ENCODE peak calls at places on chromosomes 4 and X, in nine cellular contexts. U is astrocyte of the spinal cord, R is fibroblast of lung, W is fibroblast of mammary gland, C is heart right ventricle, K is AG10803, P is foreskin fibroblast, G is LNCaP clone FGC, E is astrocyte. F is an unnamed sample.

GRCh38 chr4:122533841-122534240 is 77.3 kb upstream of the IL2 start:
- DNase-seq in U (no peak), R (no peak), W (no peak), C (no peak), K (no peak), P (no peak), G (no peak), E (no peak), F (no peak)

GRCh38 chr4:25770844-25771243 is 91.9 kb downstream of the SEL1L3 start:
- DNase-seq in U (no peak), R (no peak), W (no peak), C (no peak), K (peak), P (no peak), G (no peak), E (no peak), F (no peak)

GRCh38 chr4:1365271-1366178 is 18.5 kb downstream of the UVSSA start:
- DNase-seq in U (no peak), R (no peak), W (no peak), C (no peak), K (no peak), P (no peak), G (no peak), E (no peak), F (no peak)

GRCh38 chr4:125789018-125789417 is 474.3 kb downstream of the FAT4 start:
- DNase-seq in U (peak), R (peak), W (peak), C (no peak), K (peak), P (peak), G (no peak), E (peak), F (no peak)

GRCh38 chr4:87075876-87076275 is 141.1 kb downstream of the AFF1 start:
- DNase-seq in U (no peak), R (no peak), W (no peak), C (no peak), K (no peak), P (no peak), G (no peak), E (no peak), F (no peak)

GRCh38 chrX:153769158-153769864 is 5.3 kb downstream of the PLXNB3 start:
- DNase-seq in U (no peak), R (no peak), W (no peak), C (peak), K (no peak), P (no peak), G (no peak), E (no peak), F (no peak)

GRCh38 chr4:185112104-185112503 is 31.0 kb upstream of the SLC25A4 start:
- DNase-seq in U (peak), R (peak), W (peak), C (no peak), K (peak), P (peak), G (no peak), E (peak), F (peak)

GRCh38 chr4:165184220-165184619 is 23.1 kb upstream of the KLHL2 start:
- DNase-seq in U (no peak), R (no peak), W (no peak), C (no peak), K (no peak), P (no peak), G (no peak), E (no peak), F (no peak)

GRCh38 chr4:1749370-1749769 is 28.0 kb downstream of the TACC3 start:
- DNase-seq in U (no peak), R (no peak), W (no peak), C (no peak), K (no peak), P (no peak), G (no peak), E (no peak), F (no peak)

GRCh38 chr4:184288451-184289178 is 70.9 kb upstream of the ENPP6 start:
- DNase-seq in U (no peak), R (no peak), W (no peak), C (no peak), K (no peak), P (no peak), G (no peak), E (no peak), F (no peak)

GRCh38 chrX:144219035-144219434 is 335.2 kb downstream of the UBE2NL start:
- DNase-seq in U (no peak), R (no peak), W (no peak), C (no peak), K (peak), P (no peak), G (peak), E (no peak), F (no peak)

GRCh38 chr4:79651516-79651915 is 243.5 kb upstream of the GK2 start:
- DNase-seq in U (no peak), R (peak), W (no peak), C (no peak), K (peak), P (no peak), G (no peak), E (peak), F (no peak)

GRCh38 chr4:100372432-100372831 is 145.4 kb downstream of the EMCN start:
- DNase-seq in U (no peak), R (no peak), W (peak), C (no peak), K (no peak), P (no peak), G (no peak), E (no peak), F (no peak)

GRCh38 chr4:122827258-122827887 is 742 bp downstream of the FGF2 start:
- DNase-seq in U (peak), R (peak), W (peak), C (peak), K (peak), P (peak), G (no peak), E (no peak), F (no peak)

GRCh38 chr4:80407246-80407645 is 71.7 kb downstream of the CFAP299 start:
- DNase-seq in U (peak), R (peak), W (peak), C (no peak), K (peak), P (peak), G (no peak), E (peak), F (no peak)

GRCh38 chr4:180285796-180286195 is 1957.4 kb upstream of the TENM3 start:
- DNase-seq in U (no peak), R (no peak), W (no peak), C (no peak), K (no peak), P (no peak), G (no peak), E (no peak), F (no peak)

GRCh38 chr4:41358626-41359025 is 101.9 kb downstream of the UCHL1 start:
- DNase-seq in U (no peak), R (peak), W (no peak), C (peak), K (no peak), P (peak), G (peak), E (peak), F (no peak)

GRCh38 chrX:126137899-126138298 is 28.2 kb downstream of the DCAF12L2 start:
- DNase-seq in U (no peak), R (no peak), W (no peak), C (no peak), K (no peak), P (no peak), G (no peak), E (no peak), F (no peak)

DNA sequence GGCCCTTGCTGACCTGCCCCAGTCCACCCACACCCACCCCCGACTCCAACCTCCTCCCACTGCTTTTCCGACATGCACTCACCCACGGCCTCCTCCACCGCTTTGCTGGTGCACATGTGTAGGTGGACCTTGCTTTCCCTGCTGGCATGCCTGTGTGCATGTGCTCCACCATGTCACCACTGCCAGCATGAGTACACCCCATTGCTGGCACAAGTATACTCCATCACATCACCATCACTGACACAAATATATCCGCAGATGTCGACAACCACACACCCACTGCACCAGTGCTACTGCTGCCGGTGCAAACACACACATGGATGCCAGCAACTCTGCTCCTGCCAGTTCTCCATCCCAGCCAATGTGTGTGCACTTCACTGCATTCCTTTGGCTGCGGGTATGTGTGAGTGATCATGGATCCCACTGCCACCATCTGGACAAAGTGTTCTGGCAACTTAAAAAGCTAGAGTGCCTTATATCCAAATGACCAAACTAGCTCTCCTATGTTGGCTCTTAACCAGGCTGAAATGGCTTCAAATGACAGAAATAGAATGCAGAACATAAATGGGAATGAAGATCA is 1072.3 kb downstream of the RAPGEF2 start:
- DNase-seq in U (no peak), R (peak), W (no peak), C (no peak), K (no peak), P (no peak), G (no peak), E (no peak), F (no peak)
- TF ChIP-seq CTCF in U (no peak), R (no peak), W (no peak), C (no peak), K (no peak), P (no peak), G (no peak), E (no peak), F (no peak)

DNA sequence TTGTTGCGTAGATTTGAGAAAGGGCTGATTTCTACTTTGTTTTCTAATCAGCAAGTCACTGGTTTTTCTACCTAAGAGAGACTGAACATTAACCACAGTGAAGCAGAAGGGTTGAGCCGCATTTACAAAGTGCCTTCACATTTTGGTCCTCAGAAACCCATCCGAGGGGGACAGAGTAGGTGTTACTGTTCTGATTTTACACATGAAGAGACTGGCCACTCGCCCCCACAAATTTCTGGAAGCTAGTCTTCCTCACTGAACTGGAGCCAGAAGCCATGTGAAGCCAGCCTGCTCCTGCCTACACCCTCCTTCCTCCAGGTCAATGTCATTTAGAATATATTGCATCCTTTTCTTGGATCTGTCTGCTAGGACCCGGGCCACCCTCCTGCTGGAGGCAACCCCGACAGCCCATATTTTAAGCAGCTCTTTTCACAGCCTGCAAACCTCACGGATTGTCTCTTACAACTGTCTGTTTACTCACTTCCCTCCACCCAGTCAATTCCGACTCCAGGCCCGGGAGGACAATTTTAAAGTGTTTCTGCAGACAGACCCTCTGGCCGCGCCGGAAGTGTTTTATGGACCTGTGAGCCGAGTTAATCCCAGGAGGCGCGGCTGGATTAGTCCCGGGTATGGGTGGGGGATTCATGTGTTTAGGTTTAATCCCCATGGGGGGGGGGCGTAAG is 73.2 kb upstream of the BCOR start:
- DNase-seq in U (no peak), R (no peak), W (no peak), C (peak), K (no peak), P (no peak), G (no peak), E (no peak), F (no peak)
- H3K4me3 ChIP-seq in U (no peak), R (peak), W (no peak), C (peak), K (peak), P (peak), G (no peak), E (peak), F (no peak)

DNA sequence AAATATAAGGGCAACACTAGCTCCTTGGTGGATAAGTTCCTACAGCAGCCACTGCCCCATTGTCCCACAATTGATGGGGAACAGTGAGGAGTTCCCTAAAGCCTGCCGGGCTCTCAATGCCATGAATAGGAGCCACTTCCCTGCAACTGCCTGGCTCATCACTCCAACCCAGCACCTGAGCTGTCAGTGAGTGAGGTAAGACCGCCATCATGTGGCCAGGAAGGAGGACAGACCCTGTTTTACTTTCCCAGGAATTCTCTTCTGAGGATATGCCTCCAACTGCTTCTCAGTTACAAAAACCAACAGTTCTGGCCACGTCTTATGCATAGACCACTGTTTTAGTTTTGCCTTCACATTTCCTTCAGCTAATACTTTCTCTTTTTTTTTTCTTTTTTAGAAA is 45.5 kb downstream of the SRPX start:
- DNase-seq in U (peak), R (peak), W (no peak), C (no peak), K (no peak), P (no peak), G (no peak), E (peak), F (no peak)
- TF ChIP-seq CTCF in U (peak), R (peak), W (peak), C (no peak), K (peak), P (peak), G (peak), E (peak), F (peak)

DNA sequence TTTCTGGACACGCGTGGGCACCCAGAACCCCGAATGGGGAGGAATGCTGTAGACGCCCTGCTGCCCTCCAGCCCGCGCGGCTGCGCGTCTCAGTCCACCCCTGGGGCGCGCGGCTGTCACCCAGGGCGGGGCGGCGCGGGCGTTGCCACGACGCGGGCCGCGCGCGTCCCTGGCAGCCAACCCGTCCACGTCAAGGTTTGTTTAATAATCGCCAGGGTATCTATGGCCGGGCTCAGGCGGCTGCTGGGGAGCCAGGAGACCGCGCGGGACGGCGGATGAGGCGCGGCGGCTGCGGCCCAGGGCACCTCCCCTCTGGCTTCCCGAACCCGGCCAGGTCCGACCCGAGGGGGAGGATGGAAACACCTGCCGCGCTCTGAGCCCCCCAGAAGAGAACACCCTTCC is at the start of gene SPATA18:
- DNase-seq in U (peak), R (peak), W (peak), C (peak), K (peak), P (peak), G (no peak), E (peak), F (no peak)
- H3K4me3 ChIP-seq in U (peak), R (peak), W (peak), C (peak), K (peak), P (peak), G (peak), E (peak), F (peak)

GRCh38 chr4:67087897-67088296 is 457.4 kb downstream of the CENPC start:
- DNase-seq in U (peak), R (no peak), W (peak), C (no peak), K (peak), P (no peak), G (no peak), E (no peak), F (no peak)
- TF ChIP-seq CTCF in U (peak), R (no peak), W (peak), C (peak), K (peak), P (no peak), G (peak), E (peak), F (peak)

DNA sequence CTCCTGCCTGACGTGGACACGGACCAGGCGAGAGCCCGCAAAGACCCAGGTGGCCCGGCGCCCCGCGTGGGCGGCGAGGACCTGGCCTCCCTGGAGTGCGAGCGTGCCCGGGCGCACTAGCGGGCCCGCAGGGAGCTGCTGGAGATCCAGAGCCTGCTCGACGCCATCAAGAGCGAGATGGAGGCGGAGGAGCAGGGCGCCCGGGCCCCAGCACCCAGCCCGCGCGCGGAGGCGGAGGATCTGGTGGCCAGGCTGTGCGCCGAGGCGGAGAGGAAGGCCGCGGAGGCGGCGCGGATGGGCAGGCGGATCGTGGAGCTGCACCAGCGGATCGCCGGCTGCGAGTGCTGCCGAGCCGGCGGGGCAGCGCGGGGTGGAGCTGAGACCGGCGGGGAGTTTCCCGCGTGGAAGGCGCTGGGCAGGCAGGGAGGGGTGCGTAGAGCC is 18.2 kb downstream of the MRFAP1 start:
- DNase-seq in U (no peak), R (peak), W (no peak), C (peak), K (peak), P (peak), G (no peak), E (no peak), F (no peak)
- H3K4me3 ChIP-seq in U (no peak), R (peak), W (peak), C (peak), K (peak), P (peak), G (no peak), E (peak), F (peak)

GRCh38 chr4:74374128-74374527 is 9.2 kb downstream of the EREG start:
- DNase-seq in U (no peak), R (no peak), W (no peak), C (no peak), K (no peak), P (no peak), G (no peak), E (no peak), F (no peak)

GRCh38 chr4:74369860-74370259 is 4.9 kb downstream of the EREG start:
- DNase-seq in U (no peak), R (no peak), W (no peak), C (no peak), K (no peak), P (no peak), G (no peak), E (no peak), F (no peak)

GRCh38 chr4:74374561-74375327 is 9.8 kb downstream of the EREG start:
- DNase-seq in U (peak), R (peak), W (peak), C (no peak), K (peak), P (peak), G (peak), E (peak), F (peak)

GRCh38 chr4:74367656-74368055 is 2.7 kb downstream of the EREG start:
- DNase-seq in U (no peak), R (no peak), W (no peak), C (no peak), K (no peak), P (no peak), G (no peak), E (no peak), F (no peak)

GRCh38 chr4:74370912-74371311 is 6.0 kb downstream of the EREG start:
- DNase-seq in U (peak), R (peak), W (peak), C (no peak), K (peak), P (peak), G (no peak), E (peak), F (no peak)
- TF ChIP-seq CTCF in U (peak), R (peak), W (peak), C (peak), K (peak), P (peak), G (peak), E (peak), F (peak)

DNA sequence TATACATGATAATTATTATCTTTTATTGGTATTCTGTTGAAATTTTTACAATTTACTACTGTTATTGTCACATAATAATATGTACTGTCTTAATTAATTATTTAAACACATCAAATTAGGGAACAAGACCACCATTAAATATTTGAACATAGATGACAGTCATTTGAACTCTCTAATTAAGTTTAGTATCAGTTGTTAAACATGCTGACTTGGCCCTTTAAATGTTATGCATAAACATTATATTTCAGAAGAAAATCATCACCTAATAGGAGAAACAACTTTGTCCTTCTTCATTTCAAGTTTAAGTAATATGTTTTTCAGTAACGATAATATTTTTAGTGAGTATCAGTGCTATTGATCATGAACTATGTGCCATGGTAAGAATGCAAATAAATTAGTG is 623.5 kb upstream of the GNPDA2 start:
- DNase-seq in U (peak), R (no peak), W (no peak), C (no peak), K (no peak), P (no peak), G (no peak), E (no peak), F (no peak)
- H3K4me3 ChIP-seq in U (no peak), R (no peak), W (no peak), C (no peak), K (no peak), P (no peak), G (no peak), E (no peak), F (no peak)

GRCh38 chrX:115366535-115366934 is 77.0 kb downstream of the LUZP4 start:
- DNase-seq in U (no peak), R (no peak), W (no peak), C (no peak), K (no peak), P (no peak), G (no peak), E (no peak), F (no peak)
- TF ChIP-seq CTCF in U (no peak), R (no peak), W (no peak), C (no peak), K (no peak), P (no peak), G (no peak), E (no peak), F (no peak)

GRCh38 chr4:11415409-11416070 is 13.2 kb downstream of the HS3ST1 start:
- DNase-seq in U (no peak), R (no peak), W (no peak), C (no peak), K (no peak), P (no peak), G (no peak), E (no peak), F (no peak)
- H3K4me3 ChIP-seq in U (no peak), R (no peak), W (no peak), C (no peak), K (no peak), P (no peak), G (no peak), E (no peak), F (no peak)